ENCODE peak calls at places on chromosomes 16 and 17, in four cellular contexts. One of them, this sample, is unnamed.

GRCh38 chr17:43928606-43929005 is 13.7 kb downstream of the PPY start:
- DNase-seq in AG10803: no peak
- DNase-seq in Peyer's patch: no peak
- DNase-seq in IMR-90: no peak
- DNase-seq in this sample: peak; percentile 22

GRCh38 chr17:4420692-4421131 is 13.0 kb upstream of the SPNS3 start:
- DNase-seq in AG10803: peak; percentile 66
- DNase-seq in Peyer's patch: no peak
- DNase-seq in IMR-90: peak; percentile 74
- DNase-seq in this sample: peak; percentile 45

GRCh38 chr17:78724544-78724943 is 57.5 kb downstream of the CYTH1 start:
- DNase-seq in AG10803: no peak
- DNase-seq in Peyer's patch: no peak
- DNase-seq in IMR-90: no peak
- DNase-seq in this sample: no peak

GRCh38 chr17:40317345-40317873 is 8.4 kb downstream of the RARA start:
- DNase-seq in AG10803: peak; percentile 81
- DNase-seq in Peyer's patch: peak; percentile 71
- DNase-seq in IMR-90: peak; percentile 70
- DNase-seq in this sample: no peak

GRCh38 chr16:51150894-51151320 is at the start of gene SALL1:
- DNase-seq in AG10803: no peak
- DNase-seq in Peyer's patch: no peak
- DNase-seq in IMR-90: no peak
- DNase-seq in this sample: no peak

GRCh38 chr17:50326831-50327364 is 19.0 kb upstream of the XYLT2 start:
- DNase-seq in AG10803: no peak
- DNase-seq in Peyer's patch: no peak
- DNase-seq in IMR-90: no peak
- DNase-seq in this sample: no peak

GRCh38 chr16:69494993-69495392 is 70.6 kb downstream of the CYB5B start:
- DNase-seq in AG10803: no peak
- DNase-seq in Peyer's patch: no peak
- DNase-seq in IMR-90: no peak
- DNase-seq in this sample: no peak

GRCh38 chr16:50831751-50832150 is 89.9 kb downstream of the CYLD start:
- DNase-seq in AG10803: no peak
- DNase-seq in Peyer's patch: no peak
- DNase-seq in IMR-90: no peak
- DNase-seq in this sample: no peak

GRCh38 chr17:33113281-33114010 is 121.8 kb downstream of the SPACA3 start:
- DNase-seq in AG10803: peak; percentile 55
- DNase-seq in Peyer's patch: no peak
- DNase-seq in IMR-90: peak; percentile 2
- DNase-seq in this sample: no peak

GRCh38 chr17:62058611-62059010 is 6.5 kb downstream of the MED13 start:
- DNase-seq in AG10803: peak; percentile 11
- DNase-seq in Peyer's patch: no peak
- DNase-seq in IMR-90: no peak
- DNase-seq in this sample: no peak

GRCh38 chr16:1330260-1330914 is 3.1 kb upstream of the BAIAP3 start:
- DNase-seq in AG10803: no peak
- DNase-seq in Peyer's patch: no peak
- DNase-seq in IMR-90: no peak
- DNase-seq in this sample: no peak

GRCh38 chr16:83995756-83996155 is 27.7 kb downstream of the NECAB2 start:
- DNase-seq in AG10803: no peak
- DNase-seq in Peyer's patch: no peak
- DNase-seq in IMR-90: peak; percentile 10
- DNase-seq in this sample: no peak

GRCh38 chr17:78322327-78322857 is 37.5 kb downstream of the SOCS3 start:
- DNase-seq in AG10803: no peak
- DNase-seq in Peyer's patch: no peak
- DNase-seq in IMR-90: peak; percentile 54
- DNase-seq in this sample: no peak

GRCh38 chr16:11459722-11460121 is 114.5 kb downstream of the RMI2 start:
- DNase-seq in AG10803: no peak
- DNase-seq in Peyer's patch: no peak
- DNase-seq in IMR-90: no peak
- DNase-seq in this sample: no peak

DNA sequence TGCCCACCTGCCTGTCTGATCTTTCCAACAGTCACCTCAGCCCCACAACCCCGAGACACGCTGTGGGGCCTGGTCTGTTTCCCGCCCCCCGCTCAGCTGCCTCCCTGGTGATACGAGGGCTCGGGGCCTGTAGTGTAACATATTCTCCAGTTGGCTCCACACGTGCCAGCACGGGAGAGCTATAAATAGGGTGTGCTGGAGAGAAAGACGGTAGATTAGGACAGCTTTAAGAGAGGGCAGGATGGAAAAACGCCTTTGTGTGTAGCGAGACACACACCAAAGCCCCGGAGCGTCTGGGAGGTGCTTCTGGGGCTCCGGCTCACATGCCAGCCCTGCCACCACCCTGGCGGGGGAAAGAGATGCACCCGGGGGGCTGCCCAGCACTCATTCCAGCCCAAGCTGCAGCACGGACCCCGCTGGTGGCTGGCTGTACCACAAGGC is 7.4 kb upstream of the MTSS2 start:
- DNase-seq in AG10803: peak; percentile 56
- DNase-seq in Peyer's patch: no peak
- DNase-seq in IMR-90: no peak
- DNase-seq in this sample: peak; percentile 52
- TF ChIP-seq CTCF in AG10803: no peak
- TF ChIP-seq CTCF in Peyer's patch: no peak
- TF ChIP-seq CTCF in IMR-90: no peak
- TF ChIP-seq CTCF in this sample: no peak

GRCh38 chr16:30892670-30893069 is 1.2 kb downstream of the BCL7C start:
- DNase-seq in AG10803: no peak
- DNase-seq in Peyer's patch: no peak
- DNase-seq in IMR-90: no peak
- DNase-seq in this sample: no peak
- H3K4me3 ChIP-seq in AG10803: peak overlapping the region; percentile 95
- H3K4me3 ChIP-seq in Peyer's patch: peak overlapping the region; percentile 66
- H3K4me3 ChIP-seq in IMR-90: peak overlapping the region; percentile 98
- H3K4me3 ChIP-seq in this sample: peak overlapping the region; percentile 80

GRCh38 chr16:71542377-71542776 is 16.2 kb downstream of the CHST4 start:
- DNase-seq in AG10803: peak; percentile 14
- DNase-seq in Peyer's patch: peak; percentile 61
- DNase-seq in IMR-90: peak; percentile 6
- DNase-seq in this sample: no peak
- TF ChIP-seq CTCF in AG10803: peak; percentile 52
- TF ChIP-seq CTCF in Peyer's patch: peak; percentile 44
- TF ChIP-seq CTCF in IMR-90: peak; percentile 38
- TF ChIP-seq CTCF in this sample: peak; percentile 60

DNA sequence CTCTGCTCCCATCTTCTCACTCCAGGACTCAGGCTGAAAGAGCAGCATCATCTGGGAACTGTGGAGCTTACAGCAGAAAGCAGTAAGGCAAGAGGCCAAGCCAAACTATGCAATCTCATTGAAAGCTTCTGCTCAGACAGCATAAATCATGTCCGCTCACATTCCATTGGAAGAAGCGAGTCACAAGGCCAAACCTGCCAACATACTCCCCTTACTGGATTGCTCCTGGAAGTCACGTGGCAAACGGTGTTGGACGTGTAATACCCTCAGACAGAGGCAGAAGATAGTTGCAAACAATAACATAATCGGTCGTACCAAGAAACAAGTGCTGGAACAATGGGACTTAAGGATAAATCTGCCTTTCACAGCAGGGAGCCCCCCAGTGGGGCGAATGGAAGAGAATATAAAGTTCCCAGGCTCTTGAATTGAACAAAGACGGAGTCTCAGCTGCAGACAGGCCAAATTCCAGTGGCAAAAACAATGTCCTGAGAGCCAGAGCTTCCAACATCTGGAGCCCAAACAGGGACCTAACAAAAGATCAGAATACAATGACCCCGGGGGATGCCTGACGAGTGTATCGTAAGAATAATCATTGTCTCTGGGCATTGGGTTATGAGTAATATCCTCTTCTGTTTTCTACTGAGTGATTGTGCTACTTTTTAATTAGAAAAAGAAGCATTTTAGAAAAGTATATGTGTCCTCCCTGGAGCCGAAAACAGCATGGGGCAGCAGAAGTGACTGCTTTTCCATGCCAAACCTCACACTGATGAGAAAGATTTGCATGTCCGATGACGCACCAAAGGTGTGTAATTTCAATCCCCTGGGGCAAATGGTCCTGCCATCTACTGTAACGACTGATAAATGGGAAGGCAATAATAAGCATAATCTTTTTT is 68.4 kb downstream of the CMC2 start:
- DNase-seq in AG10803: peak; percentile 100
- DNase-seq in Peyer's patch: no peak
- DNase-seq in IMR-90: peak; percentile 94
- DNase-seq in this sample: peak; percentile 91
- H3K4me3 ChIP-seq in AG10803: peak overlapping the region; percentile 45
- H3K4me3 ChIP-seq in Peyer's patch: no peak overlapping the region
- H3K4me3 ChIP-seq in IMR-90: no peak overlapping the region
- H3K4me3 ChIP-seq in this sample: no peak overlapping the region